ENCODE peak calls at places on chromosomes 6 and 20, in six cellular contexts. N is GM23248, Z is colonic mucosa, P is HCT116, Y is keratinocyte, V is IMR-90. E is an unnamed sample.
A peak's percentile ranks its signal among the peaks of the same experiment; 100 is the strongest.

GRCh38 chr20:40359127-40359892 is 329.7 kb downstream of the MAFB start:
- DNase-seq in V (no peak), Z (no peak), P (no peak), Y (no peak), N (no peak), E (no peak)

GRCh38 chr6:97293198-97293696 is 10.2 kb upstream of the MMS22L start:
- DNase-seq in Z (no peak), Y (no peak), P (no peak), N (no peak), V (peak; percentile 15), E (no peak)

GRCh38 chr6:131946992-131947955 is 3.9 kb downstream of the CCN2 start:
- DNase-seq in N (peak; percentile 76), Z (no peak), V (peak; percentile 84), P (no peak), Y (no peak), E (peak; percentile 79)

GRCh38 chr6:149211046-149211571 is 106.4 kb upstream of the TAB2 start:
- DNase-seq in Y (no peak), Z (no peak), N (peak; percentile 73), P (no peak), V (peak; percentile 43), E (no peak)

GRCh38 chr6:79810878-79811277 is 136.5 kb downstream of the ELOVL4 start:
- DNase-seq in Y (no peak), Z (no peak), N (no peak), V (no peak), P (no peak), E (no peak)

GRCh38 chr6:36697481-36697903 is at the start of gene RAB44:
- DNase-seq in V (no peak), Y (no peak), N (no peak), Z (no peak), P (no peak), E (no peak)

GRCh38 chr6:91895592-91895991 is 1308.7 kb upstream of the MAP3K7 start:
- DNase-seq in Y (no peak), N (no peak), P (no peak), Z (no peak), V (no peak), E (no peak)

GRCh38 chr6:142796571-142796970 is 148.4 kb downstream of the HIVEP2 start:
- DNase-seq in Z (no peak), Y (no peak), P (no peak), N (peak; percentile 63), V (peak; percentile 40), E (no peak)

GRCh38 chr6:6820688-6821238 is 232.2 kb downstream of the LY86 start:
- DNase-seq in Z (peak; percentile 85), P (peak; percentile 98), V (no peak), N (no peak), Y (peak; percentile 82), E (no peak)

GRCh38 chr20:44279228-44279627 is 31.8 kb downstream of the FITM2 start:
- DNase-seq in V (peak; percentile 79), P (no peak), Y (no peak), N (peak; percentile 68), Z (no peak), E (peak; percentile 41)

GRCh38 chr6:158506577-158506976 is 53.3 kb upstream of the TMEM181 start:
- DNase-seq in P (no peak), Y (no peak), Z (no peak), N (peak; percentile 4), V (peak; percentile 7), E (no peak)

GRCh38 chr6:127328043-127328442 is 15.4 kb downstream of the ECHDC1 start:
- DNase-seq in N (peak; percentile 46), Y (no peak), Z (no peak), P (no peak), V (peak; percentile 44), E (no peak)

GRCh38 chr20:62103508-62104233 is 18.6 kb upstream of the LSM14B start:
- DNase-seq in P (no peak), V (no peak), N (no peak), Z (no peak), Y (no peak), E (no peak)

GRCh38 chr6:19552588-19552987 is 284.6 kb upstream of the ID4 start:
- DNase-seq in P (no peak), Y (no peak), V (no peak), N (no peak), Z (no peak), E (no peak)

GRCh38 chr6:34423254-34423653 is 2.6 kb downstream of the RPS10 start:
- DNase-seq in V (peak; percentile 54), Z (no peak), P (no peak), N (peak; percentile 41), Y (no peak), E (no peak)

GRCh38 chr20:47453167-47453782 is 48.4 kb upstream of the NCOA3 start:
- DNase-seq in N (peak; percentile 90), Z (no peak), V (peak; percentile 93), Y (peak; percentile 87), P (peak; percentile 74), E (peak; percentile 52)

GRCh38 chr6:32940656-32941411 is at the start of gene HLA-DMB:
- DNase-seq in Y (no peak), V (peak; percentile 73), Z (peak; percentile 61), P (peak; percentile 75), N (peak; percentile 80), E (peak; percentile 90)

GRCh38 chr20:41411458-41411857 is 44.8 kb upstream of the EMILIN3 start:
- DNase-seq in Y (no peak), V (peak; percentile 28), P (no peak), Z (no peak), N (peak; percentile 66), E (peak; percentile 78)

GRCh38 chr6:6711832-6712231 is 123.3 kb downstream of the LY86 start:
- DNase-seq in V (no peak), Z (no peak), Y (no peak), N (no peak), P (no peak), E (no peak)

GRCh38 chr6:104713982-104714381 is 145.7 kb downstream of the HACE1 start:
- DNase-seq in Y (no peak), N (no peak), V (no peak), Z (no peak), P (no peak), E (no peak)

GRCh38 chr6:82646231-82646615 is 282.6 kb downstream of the TPBG start:
- DNase-seq in P (no peak), Z (no peak), Y (no peak), N (peak; percentile 1), V (no peak), E (no peak)

GRCh38 chr6:135995160-135995898 is 143.8 kb downstream of the PDE7B start:
- DNase-seq in Y (no peak), Z (no peak), V (peak; percentile 93), P (no peak), N (peak; percentile 86), E (peak; percentile 71)

GRCh38 chr6:16132909-16133308 is 4.0 kb downstream of the MYLIP start:
- DNase-seq in N (no peak), P (no peak), Z (no peak), Y (no peak), V (no peak), E (no peak)

GRCh38 chr20:38166707-38167233 is 1.7 kb upstream of the TGM2 start:
- DNase-seq in V (no peak), Y (no peak), Z (no peak), N (no peak), P (no peak), E (no peak)

GRCh38 chr20:38165089-38165965 is at the start of gene TGM2:
- DNase-seq in P (no peak), N (peak; percentile 78), V (peak; percentile 69), Y (no peak), Z (peak; percentile 75), E (peak; percentile 93)

GRCh38 chr20:38164624-38165088 is 414 bp downstream of the TGM2 start:
- DNase-seq in P (no peak), Y (no peak), V (no peak), Z (no peak), N (no peak), E (no peak)

GRCh38 chr20:38167466-38167850 is 2.4 kb upstream of the TGM2 start:
- DNase-seq in P (no peak), N (no peak), Y (no peak), V (no peak), Z (no peak), E (no peak)

DNA sequence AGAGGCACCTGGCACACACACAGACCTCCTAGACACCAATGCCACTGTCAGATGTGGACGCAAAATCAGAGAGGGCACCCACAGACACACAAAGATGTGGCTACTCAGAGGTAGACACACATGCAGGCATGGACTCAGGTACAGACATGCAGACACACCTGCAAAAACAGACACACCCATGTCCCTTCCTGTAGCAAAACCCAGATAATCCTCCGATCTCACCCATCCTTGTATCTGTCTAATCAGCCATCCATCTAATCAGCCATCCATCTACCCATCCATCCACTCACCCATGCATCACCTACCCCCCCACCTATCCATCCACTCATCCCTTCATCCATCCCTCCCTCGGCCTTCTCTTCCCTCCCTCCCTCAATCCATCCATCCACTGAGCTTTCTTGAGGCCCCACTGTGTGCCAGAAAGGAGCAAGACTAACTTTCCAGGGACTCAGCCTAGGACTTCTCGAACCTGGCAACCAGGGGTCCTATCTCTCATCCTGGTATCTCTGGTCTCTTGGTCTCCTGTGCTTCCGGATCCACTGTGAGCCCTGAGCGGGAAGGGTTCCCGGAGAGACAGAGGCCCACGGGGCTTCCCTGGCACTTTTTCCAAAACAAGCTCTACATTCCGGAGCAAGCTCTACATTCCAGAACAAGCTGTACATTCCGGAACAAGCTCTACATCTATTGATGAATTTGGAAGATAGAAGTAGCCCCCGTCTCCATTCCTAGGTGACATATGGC is 1.1 kb upstream of the TGM2 start:
- DNase-seq in P (no peak), Z (no peak), N (no peak), Y (no peak), V (peak; percentile 35), E (peak; percentile 56)
- H3K9ac ChIP-seq in P (no peak overlapping the region), Z (no peak overlapping the region), N (no peak overlapping the region), Y (no peak overlapping the region), V (peak overlapping the region; percentile 12), E (no peak overlapping the region)

GRCh38 chr20:50789968-50790650 is 4.8 kb upstream of the BCAS4 start:
- DNase-seq in V (no peak), Y (no peak), Z (peak; percentile 57), P (no peak), N (no peak), E (no peak)
- H3K9ac ChIP-seq in V (peak overlapping the region; percentile 26), Y (peak overlapping the region; percentile 85), Z (peak overlapping the region; percentile 54), P (peak overlapping the region; percentile 72), N (peak overlapping the region; percentile 95), E (peak overlapping the region; percentile 93)

DNA sequence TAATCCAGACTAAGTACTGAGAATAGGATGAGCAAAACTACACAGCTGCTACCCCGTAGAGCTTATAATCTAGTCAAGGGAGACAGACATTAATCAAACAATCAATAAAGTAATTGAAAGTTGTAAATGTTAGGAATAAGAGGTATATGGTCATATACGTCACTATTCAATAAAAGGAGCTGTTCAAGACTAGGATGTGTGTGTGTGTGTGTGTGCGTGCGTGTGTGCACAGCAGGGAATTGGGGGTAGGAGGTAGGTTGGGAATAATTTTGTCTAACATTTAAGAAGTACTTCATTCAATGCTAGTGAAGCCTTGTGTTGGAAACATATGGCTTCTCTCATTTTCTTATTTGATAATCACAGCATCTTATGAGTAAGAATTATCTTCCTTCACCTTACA is 41.8 kb downstream of the SESN1 start:
- DNase-seq in Z (no peak), P (no peak), N (no peak), V (no peak), Y (no peak), E (no peak)
- H3K9ac ChIP-seq in Z (no peak overlapping the region), P (no peak overlapping the region), N (no peak overlapping the region), V (no peak overlapping the region), Y (no peak overlapping the region), E (no peak overlapping the region)

DNA sequence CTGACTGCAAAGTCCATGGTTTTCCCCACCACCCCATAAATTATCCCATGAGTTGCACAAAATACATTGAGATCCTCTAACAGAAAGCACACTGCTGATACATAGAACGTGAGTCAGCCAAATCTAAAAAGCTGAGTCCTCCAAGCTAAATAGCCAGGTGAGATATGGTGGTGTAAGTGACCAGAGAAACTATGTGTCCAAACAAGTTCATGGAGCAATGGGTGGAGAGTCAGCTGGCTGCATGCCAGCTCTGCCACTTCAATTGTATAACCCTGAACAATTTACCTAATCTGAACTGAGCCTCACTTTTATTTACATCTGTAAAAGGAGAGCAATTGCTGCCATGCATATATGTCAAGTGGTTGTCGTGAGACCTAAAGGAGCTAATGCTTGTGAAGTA is 9.7 kb downstream of the SNAP25 start:
- DNase-seq in P (no peak), Z (no peak), V (no peak), Y (no peak), N (no peak), E (no peak)
- H3K9ac ChIP-seq in P (no peak overlapping the region), Z (no peak overlapping the region), V (no peak overlapping the region), Y (no peak overlapping the region), N (no peak overlapping the region), E (no peak overlapping the region)

E was measured in adipocyte.